ENCODE peak calls at places on chromosomes 13 and 19, in seven cellular contexts. One of them, this sample, is unnamed. For H3K4me1, the result is how much of the 10 kb centered on the place peaks cover.

GRCh38 chr13:29577135-29578051 is 18.1 kb downstream of the SLC7A1 start:
- DNase-seq in mammary epithelial cell: no peak
- DNase-seq in left ventricle myocardium inferior: peak
- DNase-seq in right lobe of liver: no peak
- DNase-seq in MM.1S: no peak
- DNase-seq in cardiac muscle cell: no peak
- DNase-seq in prostate gland: no peak
- DNase-seq in this sample: no peak

GRCh38 chr13:101433895-101434294 is 17.6 kb upstream of the NALCN start:
- DNase-seq in mammary epithelial cell: no peak
- DNase-seq in left ventricle myocardium inferior: no peak
- DNase-seq in right lobe of liver: no peak
- DNase-seq in MM.1S: no peak
- DNase-seq in cardiac muscle cell: no peak
- DNase-seq in prostate gland: no peak
- DNase-seq in this sample: no peak

GRCh38 chr13:104635879-104636278 is 1569.7 kb upstream of the SLC10A2 start:
- DNase-seq in mammary epithelial cell: no peak
- DNase-seq in left ventricle myocardium inferior: no peak
- DNase-seq in right lobe of liver: no peak
- DNase-seq in MM.1S: no peak
- DNase-seq in cardiac muscle cell: no peak
- DNase-seq in prostate gland: no peak
- DNase-seq in this sample: no peak

GRCh38 chr19:5903054-5903501 is 512 bp downstream of the NDUFA11 start:
- DNase-seq in mammary epithelial cell: peak
- DNase-seq in left ventricle myocardium inferior: no peak
- DNase-seq in right lobe of liver: no peak
- DNase-seq in MM.1S: peak
- DNase-seq in cardiac muscle cell: peak
- DNase-seq in prostate gland: no peak
- DNase-seq in this sample: no peak

GRCh38 chr13:112790735-112791641 is 101.2 kb downstream of the ATP11A start:
- DNase-seq in mammary epithelial cell: no peak
- DNase-seq in left ventricle myocardium inferior: no peak
- DNase-seq in right lobe of liver: no peak
- DNase-seq in MM.1S: no peak
- DNase-seq in cardiac muscle cell: no peak
- DNase-seq in prostate gland: no peak
- DNase-seq in this sample: no peak

GRCh38 chr19:33574824-33575223 is 46.9 kb upstream of the CHST8 start:
- DNase-seq in mammary epithelial cell: no peak
- DNase-seq in left ventricle myocardium inferior: no peak
- DNase-seq in right lobe of liver: no peak
- DNase-seq in MM.1S: no peak
- DNase-seq in cardiac muscle cell: no peak
- DNase-seq in prostate gland: no peak
- DNase-seq in this sample: no peak

GRCh38 chr13:78700121-78700910 is 41.4 kb upstream of the OBI1 start:
- DNase-seq in mammary epithelial cell: peak
- DNase-seq in left ventricle myocardium inferior: no peak
- DNase-seq in right lobe of liver: no peak
- DNase-seq in MM.1S: no peak
- DNase-seq in cardiac muscle cell: no peak
- DNase-seq in prostate gland: no peak
- DNase-seq in this sample: no peak

GRCh38 chr19:6459356-6460098 is at the start of gene SLC25A23:
- DNase-seq in mammary epithelial cell: peak
- DNase-seq in left ventricle myocardium inferior: peak
- DNase-seq in right lobe of liver: peak
- DNase-seq in MM.1S: peak
- DNase-seq in cardiac muscle cell: peak
- DNase-seq in prostate gland: peak
- DNase-seq in this sample: peak

GRCh38 chr19:5814123-5814839 is 9.4 kb downstream of the NRTN start:
- DNase-seq in mammary epithelial cell: no peak
- DNase-seq in left ventricle myocardium inferior: no peak
- DNase-seq in right lobe of liver: no peak
- DNase-seq in MM.1S: no peak
- DNase-seq in cardiac muscle cell: no peak
- DNase-seq in prostate gland: no peak
- DNase-seq in this sample: peak

GRCh38 chr19:16886305-16886880 is 2.4 kb upstream of the F2RL3 start:
- DNase-seq in mammary epithelial cell: no peak
- DNase-seq in left ventricle myocardium inferior: peak
- DNase-seq in right lobe of liver: peak
- DNase-seq in MM.1S: no peak
- DNase-seq in cardiac muscle cell: no peak
- DNase-seq in prostate gland: no peak
- DNase-seq in this sample: no peak

GRCh38 chr13:66700336-66700735 is 529.8 kb downstream of the PCDH9 start:
- DNase-seq in mammary epithelial cell: no peak
- DNase-seq in left ventricle myocardium inferior: no peak
- DNase-seq in right lobe of liver: no peak
- DNase-seq in MM.1S: no peak
- DNase-seq in cardiac muscle cell: no peak
- DNase-seq in prostate gland: no peak
- DNase-seq in this sample: no peak

GRCh38 chr13:31882794-31883193 is 143.5 kb downstream of the RXFP2 start:
- DNase-seq in mammary epithelial cell: no peak
- DNase-seq in left ventricle myocardium inferior: no peak
- DNase-seq in right lobe of liver: no peak
- DNase-seq in MM.1S: no peak
- DNase-seq in cardiac muscle cell: no peak
- DNase-seq in prostate gland: no peak
- DNase-seq in this sample: no peak

GRCh38 chr13:99086869-99087129 is 108.9 kb upstream of the DOCK9 start:
- DNase-seq in mammary epithelial cell: peak
- DNase-seq in left ventricle myocardium inferior: peak
- DNase-seq in right lobe of liver: no peak
- DNase-seq in MM.1S: peak
- DNase-seq in cardiac muscle cell: no peak
- DNase-seq in prostate gland: peak
- DNase-seq in this sample: peak

GRCh38 chr13:65971541-65971940 is 1258.6 kb downstream of the PCDH9 start:
- DNase-seq in mammary epithelial cell: no peak
- DNase-seq in left ventricle myocardium inferior: no peak
- DNase-seq in right lobe of liver: no peak
- DNase-seq in MM.1S: no peak
- DNase-seq in cardiac muscle cell: peak
- DNase-seq in prostate gland: no peak
- DNase-seq in this sample: no peak

GRCh38 chr13:98144501-98145350 is 1.8 kb downstream of the FARP1 start:
- DNase-seq in mammary epithelial cell: peak
- DNase-seq in left ventricle myocardium inferior: no peak
- DNase-seq in right lobe of liver: no peak
- DNase-seq in MM.1S: no peak
- DNase-seq in cardiac muscle cell: peak
- DNase-seq in prostate gland: peak
- DNase-seq in this sample: peak

GRCh38 chr13:50309872-50310594 is 294.8 kb downstream of the KCNRG start:
- DNase-seq in mammary epithelial cell: no peak
- DNase-seq in left ventricle myocardium inferior: no peak
- DNase-seq in right lobe of liver: no peak
- DNase-seq in MM.1S: no peak
- DNase-seq in cardiac muscle cell: no peak
- DNase-seq in prostate gland: no peak
- DNase-seq in this sample: no peak

GRCh38 chr19:46579286-46579944 is 21.7 kb upstream of the CALM3 start:
- DNase-seq in mammary epithelial cell: no peak
- DNase-seq in left ventricle myocardium inferior: no peak
- DNase-seq in right lobe of liver: no peak
- DNase-seq in MM.1S: no peak
- DNase-seq in cardiac muscle cell: peak
- DNase-seq in prostate gland: no peak
- DNase-seq in this sample: no peak

GRCh38 chr19:46813570-46814358 is 25.4 kb upstream of the SLC1A5 start:
- DNase-seq in mammary epithelial cell: no peak
- DNase-seq in left ventricle myocardium inferior: peak
- DNase-seq in right lobe of liver: peak
- DNase-seq in MM.1S: no peak
- DNase-seq in cardiac muscle cell: no peak
- DNase-seq in prostate gland: peak
- DNase-seq in this sample: peak

GRCh38 chr19:29666634-29667389 is 1.6 kb downstream of the PLEKHF1 start:
- DNase-seq in mammary epithelial cell: peak
- DNase-seq in left ventricle myocardium inferior: peak
- DNase-seq in right lobe of liver: peak
- DNase-seq in MM.1S: no peak
- DNase-seq in cardiac muscle cell: peak
- DNase-seq in prostate gland: peak
- DNase-seq in this sample: peak
- H3K4me1 ChIP-seq in mammary epithelial cell: half or more
- H3K4me1 ChIP-seq in left ventricle myocardium inferior: half or more
- H3K4me1 ChIP-seq in right lobe of liver: under half
- H3K4me1 ChIP-seq in MM.1S: under half
- H3K4me1 ChIP-seq in cardiac muscle cell: under half
- H3K4me1 ChIP-seq in prostate gland: under half
- H3K4me1 ChIP-seq in this sample: under half

DNA sequence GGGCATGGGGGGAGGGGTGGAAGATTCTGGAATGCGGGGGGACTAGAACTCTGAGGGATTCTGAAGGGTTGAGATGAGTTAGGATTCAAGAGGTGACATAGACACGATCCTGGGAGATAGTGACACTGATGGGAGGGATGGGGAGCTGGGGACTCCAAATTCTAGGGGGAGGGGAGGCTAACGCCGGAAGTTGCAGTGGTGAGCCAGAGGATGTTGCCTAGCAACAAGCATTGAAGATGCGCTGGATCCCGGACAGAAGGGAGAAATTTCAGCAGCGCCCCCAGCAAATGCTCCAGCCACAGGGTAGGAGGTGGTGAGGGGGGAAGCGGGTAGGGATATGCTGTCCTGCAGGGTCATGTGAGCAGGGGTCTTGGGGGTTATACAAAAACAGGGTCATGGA is 6.9 kb upstream of the LTBP4 start:
- DNase-seq in mammary epithelial cell: no peak
- DNase-seq in left ventricle myocardium inferior: no peak
- DNase-seq in right lobe of liver: no peak
- DNase-seq in MM.1S: no peak
- DNase-seq in cardiac muscle cell: no peak
- DNase-seq in prostate gland: no peak
- DNase-seq in this sample: no peak
- TF ChIP-seq CTCF in mammary epithelial cell: no peak
- TF ChIP-seq CTCF in left ventricle myocardium inferior: no peak
- TF ChIP-seq CTCF in right lobe of liver: no peak
- TF ChIP-seq CTCF in MM.1S: no peak
- TF ChIP-seq CTCF in cardiac muscle cell: no peak
- TF ChIP-seq CTCF in prostate gland: no peak
- TF ChIP-seq CTCF in this sample: no peak

GRCh38 chr19:49573009-49573408 is 7.3 kb downstream of the NOSIP start:
- DNase-seq in mammary epithelial cell: no peak
- DNase-seq in left ventricle myocardium inferior: no peak
- DNase-seq in right lobe of liver: no peak
- DNase-seq in MM.1S: no peak
- DNase-seq in cardiac muscle cell: no peak
- DNase-seq in prostate gland: no peak
- DNase-seq in this sample: no peak
- H3K4me1 ChIP-seq in mammary epithelial cell: under half
- H3K4me1 ChIP-seq in left ventricle myocardium inferior: under half
- H3K4me1 ChIP-seq in right lobe of liver: under half
- H3K4me1 ChIP-seq in MM.1S: under half
- H3K4me1 ChIP-seq in cardiac muscle cell: under half
- H3K4me1 ChIP-seq in prostate gland: under half
- H3K4me1 ChIP-seq in this sample: under half

GRCh38 chr19:31459430-31459829 is 110.2 kb upstream of the TSHZ3 start:
- DNase-seq in mammary epithelial cell: no peak
- DNase-seq in left ventricle myocardium inferior: no peak
- DNase-seq in right lobe of liver: no peak
- DNase-seq in MM.1S: no peak
- DNase-seq in cardiac muscle cell: no peak
- DNase-seq in prostate gland: no peak
- DNase-seq in this sample: no peak

GRCh38 chr19:31461814-31462539 is 112.7 kb upstream of the TSHZ3 start:
- DNase-seq in mammary epithelial cell: no peak
- DNase-seq in left ventricle myocardium inferior: no peak
- DNase-seq in right lobe of liver: no peak
- DNase-seq in MM.1S: no peak
- DNase-seq in cardiac muscle cell: no peak
- DNase-seq in prostate gland: no peak
- DNase-seq in this sample: no peak
- TF ChIP-seq CTCF in mammary epithelial cell: peak
- TF ChIP-seq CTCF in left ventricle myocardium inferior: no peak
- TF ChIP-seq CTCF in right lobe of liver: no peak
- TF ChIP-seq CTCF in MM.1S: no peak
- TF ChIP-seq CTCF in cardiac muscle cell: peak
- TF ChIP-seq CTCF in prostate gland: no peak
- TF ChIP-seq CTCF in this sample: no peak